ENCODE peak calls at places on chromosomes 6 and 20, in four cellular contexts. N is GM12878, E is Peyer's patch, J is heart left ventricle. A is an unnamed sample.

GRCh38 chr20:60008130-60008808 is 50.0 kb downstream of the CDH26 start:
- DNase-seq in E (no peak), N (no peak), J (no peak), A (no peak)

GRCh38 chr6:38131527-38131965 is 312.0 kb downstream of the ZFAND3 start:
- DNase-seq in J (no peak), N (no peak), E (no peak), A (peak; percentile 28)

GRCh38 chr20:47357296-47358051 is 975 bp upstream of the ZMYND8 start:
- DNase-seq in N (no peak), E (peak; percentile 92), J (peak; percentile 90), A (peak; percentile 94)

GRCh38 chr6:101290346-101290745 is 103.2 kb upstream of the GRIK2 start:
- DNase-seq in N (no peak), E (no peak), J (no peak), A (no peak)

GRCh38 chr6:121573466-121573865 is 138.0 kb downstream of the GJA1 start:
- DNase-seq in J (no peak), N (no peak), E (no peak), A (no peak)

GRCh38 chr6:72533601-72534000 is 88.3 kb upstream of the KCNQ5 start:
- DNase-seq in E (no peak), N (no peak), J (no peak), A (no peak)

GRCh38 chr6:72826744-72827438 is 205.0 kb downstream of the KCNQ5 start:
- DNase-seq in E (no peak), N (no peak), J (no peak), A (no peak)

GRCh38 chr6:30219244-30219643 is 6.0 kb upstream of the TRIM26 start:
- DNase-seq in N (peak; percentile 23), J (no peak), E (peak; percentile 60), A (peak; percentile 83)

GRCh38 chr20:50680106-50680960 is 11.0 kb downstream of the RIPOR3 start:
- DNase-seq in J (peak; percentile 59), E (no peak), N (no peak), A (peak; percentile 81)

GRCh38 chr6:73285674-73286283 is 22.8 kb upstream of the KHDC1 start:
- DNase-seq in J (no peak), E (no peak), N (no peak), A (no peak)

GRCh38 chr6:90197854-90198496 is 98.7 kb downstream of the BACH2 start:
- DNase-seq in N (no peak), E (no peak), J (no peak), A (peak; percentile 66)

GRCh38 chr6:13375360-13375878 is 47.1 kb upstream of the TBC1D7 start:
- DNase-seq in N (peak; percentile 95), J (no peak), E (no peak), A (no peak)

GRCh38 chr6:105188251-105188650 is 8.4 kb upstream of the POPDC3 start:
- DNase-seq in E (no peak), N (no peak), J (no peak), A (no peak)

GRCh38 chr6:1913572-1913971 is 303.9 kb downstream of the FOXC1 start:
- DNase-seq in J (no peak), E (no peak), N (no peak), A (no peak)

DNA sequence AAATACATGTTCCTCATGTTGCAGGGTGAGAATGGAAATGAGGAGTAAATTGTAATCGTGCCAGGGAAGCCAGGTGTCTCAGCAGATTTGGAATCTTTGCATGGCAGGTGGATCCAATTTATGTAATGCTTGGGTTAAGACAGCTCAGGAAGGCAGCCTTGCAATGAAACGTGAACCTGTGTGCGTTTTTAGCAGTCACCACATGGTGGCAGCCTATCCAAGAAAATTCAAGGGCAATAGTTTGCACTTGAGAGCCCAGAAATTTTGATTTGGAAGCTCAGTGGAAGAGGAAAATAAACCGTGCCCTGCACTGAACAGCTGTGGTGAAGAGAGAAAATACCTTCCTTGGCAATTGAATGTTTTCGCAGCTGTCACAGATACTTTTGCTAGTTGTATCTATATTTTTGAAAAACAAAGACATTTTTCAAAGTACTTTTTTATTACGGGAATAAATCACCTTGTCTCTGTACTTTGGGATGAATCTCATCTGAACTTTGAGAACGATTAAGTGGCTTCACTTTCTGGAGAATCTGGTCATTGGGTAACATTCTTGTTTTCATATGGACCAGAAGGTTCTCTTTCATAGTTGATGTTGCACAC is 26.5 kb downstream of the MTHFD1L start:
- DNase-seq in E (peak; percentile 22), J (no peak), N (peak; percentile 34), A (peak; percentile 75)
- TF ChIP-seq POLR2A in E (no peak), J (no peak), N (no peak), A (no peak)

GRCh38 chr6:36769161-36769675 is 70.0 kb downstream of the CPNE5 start:
- DNase-seq in N (no peak), J (peak; percentile 55), E (no peak), A (no peak)
- H3K4me3 ChIP-seq in N (no peak overlapping the region), J (no peak overlapping the region), E (no peak overlapping the region), A (no peak overlapping the region)

DNA sequence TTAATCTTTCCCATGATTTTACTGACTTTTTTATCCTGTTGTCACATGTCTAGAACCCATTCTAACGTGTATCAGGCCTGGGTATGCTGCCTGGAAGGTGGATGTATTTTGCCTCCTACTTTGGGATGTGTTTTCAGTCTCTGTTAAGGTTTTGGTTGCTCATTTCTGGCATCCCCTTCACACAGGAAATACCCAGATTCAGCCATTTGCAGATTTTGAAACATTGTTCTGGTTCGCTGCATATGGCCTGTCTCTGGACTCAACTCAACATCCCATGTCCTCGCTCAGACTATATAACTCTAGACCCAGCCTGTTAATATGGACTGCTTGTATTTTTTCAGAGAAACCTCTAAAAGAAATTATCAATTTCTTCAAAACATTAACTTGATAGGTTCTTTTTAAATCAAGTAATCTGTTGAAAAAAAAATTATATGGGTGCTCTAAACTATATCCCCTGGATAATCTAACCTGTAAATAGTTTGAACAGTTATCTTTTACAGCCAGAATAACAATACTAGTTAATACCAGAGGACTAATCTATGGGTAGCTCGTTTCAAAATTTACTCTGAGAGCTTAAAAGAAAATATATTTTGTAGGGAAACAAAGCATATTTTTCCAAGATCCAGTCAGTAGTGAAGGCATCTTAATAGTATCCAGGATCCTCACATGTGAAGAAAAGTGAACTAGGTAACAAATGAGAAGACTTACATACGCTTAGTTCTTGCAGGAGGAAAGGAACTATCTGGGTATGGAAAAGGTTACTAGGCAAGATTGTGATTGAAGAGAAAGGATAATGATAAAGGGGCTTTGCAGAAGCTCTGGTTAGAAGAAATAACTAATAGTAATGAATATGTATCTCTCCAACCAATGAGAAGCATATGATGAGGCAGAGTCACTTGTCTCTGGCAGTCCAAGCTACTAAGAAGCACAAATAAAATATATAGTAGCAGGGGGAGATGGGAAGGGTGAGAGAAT is 23.4 kb upstream of the HLA-DQB1 start:
- DNase-seq in N (peak; percentile 79), E (peak; percentile 56), J (no peak), A (no peak)
- TF ChIP-seq POLR2A in N (peak; percentile 53), E (no peak), J (no peak), A (no peak)

GRCh38 chr6:25277857-25278256 is 1.3 kb upstream of the CARMIL1 start:
- DNase-seq in J (no peak), E (no peak), N (no peak), A (no peak)
- H3K4me3 ChIP-seq in J (no peak overlapping the region), E (no peak overlapping the region), N (no peak overlapping the region), A (no peak overlapping the region)

A was measured in body of pancreas.